ENCODE peak calls at places on chromosomes 7 and 10, in five cellular contexts. B, Y, F, J and D are unnamed samples. For H3K9me3, the result is how much of the 10 kb centered on the place peaks cover.

GRCh38 chr7:37690206-37690605 is 6.6 kb downstream of the GPR141 start:
- DNase-seq in B (no peak), Y (no peak), F (no peak), J (no peak), D (no peak)

GRCh38 chr10:131723601-131724530 is 176.9 kb upstream of the PPP2R2D start:
- DNase-seq in B (no peak), Y (no peak), F (no peak), J (no peak), D (no peak)

GRCh38 chr10:19498348-19499290 is 317.6 kb upstream of the PLXDC2 start:
- DNase-seq in B (no peak), Y (no peak), F (no peak), J (no peak), D (no peak)

GRCh38 chr7:82172896-82173295 is 270.7 kb downstream of the CACNA2D1 start:
- DNase-seq in B (no peak), Y (no peak), F (no peak), J (no peak), D (no peak)

GRCh38 chr10:90181251-90181691 is 479.9 kb downstream of the KIF20B start:
- DNase-seq in B (no peak), Y (no peak), F (no peak), J (no peak), D (no peak)

GRCh38 chr7:20085086-20085485 is 132.1 kb downstream of the MACC1 start:
- DNase-seq in B (no peak), Y (no peak), F (no peak), J (no peak), D (no peak)

GRCh38 chr7:83173664-83174063 is 11.0 kb upstream of the PCLO start:
- DNase-seq in B (no peak), Y (no peak), F (no peak), J (no peak), D (no peak)

GRCh38 chr7:6376820-6377219 is 70.9 kb downstream of the DAGLB start:
- DNase-seq in B (no peak), Y (peak), F (no peak), J (no peak), D (no peak)

GRCh38 chr10:37474645-37475044 is 349.2 kb downstream of the ANKRD30A start:
- DNase-seq in B (no peak), Y (no peak), F (no peak), J (no peak), D (no peak)
- H3K9me3 ChIP-seq in B (under half), Y (under half), F (under half), J (under half), D (under half)

GRCh38 chr10:22534849-22535604 is 179.4 kb downstream of the PIP4K2A start:
- DNase-seq in B (no peak), Y (peak), F (no peak), J (no peak), D (no peak)
- TF ChIP-seq ATF3 in B (no peak), Y (no peak), F (no peak), J (no peak), D (no peak)

DNA sequence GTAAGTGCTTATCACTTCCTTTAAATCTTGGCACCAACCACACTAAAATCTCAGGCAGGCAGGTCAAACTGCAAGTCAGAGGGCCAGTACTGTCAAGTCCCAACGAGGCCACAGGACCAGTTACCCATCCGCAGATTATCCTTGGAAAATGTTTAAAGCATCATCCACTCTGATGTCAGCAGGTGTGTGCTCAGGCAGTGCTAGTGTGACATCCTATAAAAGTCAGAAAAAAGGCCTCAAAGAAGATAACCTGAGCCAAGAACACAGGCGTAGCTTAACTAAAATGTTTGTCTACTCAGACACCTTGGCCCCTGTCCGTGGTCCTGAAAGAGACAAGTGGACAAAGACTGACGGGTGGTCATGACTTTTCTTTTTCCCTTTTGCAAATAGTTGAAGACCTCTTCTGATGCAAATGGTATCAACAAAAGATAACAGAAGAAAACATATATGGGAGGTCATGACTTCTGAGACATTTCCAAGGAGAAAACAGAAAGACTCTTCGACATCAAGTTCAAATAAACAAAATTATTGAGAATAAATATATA is 309.3 kb downstream of the KCNMA1 start:
- DNase-seq in B (peak), Y (peak), F (no peak), J (no peak), D (no peak)
- TF ChIP-seq SP1 in B (no peak), Y (no peak), F (no peak), J (no peak), D (no peak)

DNA sequence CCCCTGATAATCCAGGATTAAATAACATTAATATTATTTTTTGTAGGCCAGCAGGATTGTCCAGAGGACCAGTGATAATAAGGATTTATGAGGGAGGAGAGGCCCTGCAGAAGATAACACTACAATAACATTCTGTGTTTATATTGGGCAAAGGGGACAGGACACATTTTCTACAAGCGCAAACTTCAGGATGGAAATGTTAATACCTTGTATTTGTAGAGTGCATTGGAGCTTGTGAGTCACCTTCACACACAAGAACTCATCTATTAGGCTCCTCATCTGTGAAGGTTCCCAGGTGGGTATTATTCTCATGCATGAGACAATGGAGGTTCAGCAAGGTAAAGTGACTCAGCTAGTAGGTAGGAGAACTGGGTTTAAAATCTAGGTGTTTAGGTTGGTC is 51.1 kb downstream of the BAMBI start:
- DNase-seq in B (no peak), Y (peak), F (no peak), J (no peak), D (no peak)
- H3K9me3 ChIP-seq in B (under half), Y (under half), F (under half), J (under half), D (under half)

GRCh38 chr7:28263622-28264266 is 83.1 kb upstream of the JAZF1 start:
- DNase-seq in B (no peak), Y (peak), F (no peak), J (no peak), D (no peak)

GRCh38 chr7:28260969-28261368 is 80.4 kb upstream of the JAZF1 start:
- DNase-seq in B (no peak), Y (no peak), F (no peak), J (no peak), D (no peak)

DNA sequence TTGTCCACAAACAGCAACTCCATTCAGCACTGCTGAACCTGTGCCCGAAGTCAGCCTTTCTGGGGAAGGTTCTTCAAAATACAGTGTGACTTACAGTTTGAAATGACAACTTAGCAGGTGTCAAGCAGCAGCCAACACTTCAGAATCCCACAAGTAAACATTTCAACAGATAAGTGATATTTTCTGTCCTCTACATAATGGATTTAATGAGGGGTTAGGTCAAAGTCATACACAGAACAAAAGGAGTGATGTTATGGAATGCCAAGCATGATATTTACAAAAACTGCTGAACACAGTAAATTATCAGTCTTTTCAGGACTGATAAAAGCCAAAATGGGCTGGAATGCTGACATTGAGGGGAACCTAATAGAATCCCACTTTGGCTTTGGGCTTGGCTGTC is 77.6 kb upstream of the JAZF1 start:
- DNase-seq in B (no peak), Y (no peak), F (no peak), J (no peak), D (no peak)
- TF ChIP-seq ATF3 in B (no peak), Y (no peak), F (no peak), J (no peak), D (no peak)

GRCh38 chr7:7662527-7662926 is 22.0 kb downstream of the UMAD1 start:
- DNase-seq in B (no peak), Y (no peak), F (no peak), J (no peak), D (no peak)
- TF ChIP-seq SP1 in B (no peak), Y (no peak), F (no peak), J (no peak), D (no peak)

GRCh38 chr7:158372400-158373302 is 215.0 kb downstream of the PTPRN2 start:
- DNase-seq in B (no peak), Y (no peak), F (no peak), J (no peak), D (no peak)
- H3K9me3 ChIP-seq in B (under half), Y (under half), F (under half), J (under half), D (under half)

GRCh38 chr10:11451640-11452260 is 159.7 kb downstream of the USP6NL start:
- DNase-seq in B (no peak), Y (no peak), F (no peak), J (no peak), D (no peak)

GRCh38 chr10:11457336-11457735 is 154.1 kb downstream of the USP6NL start:
- DNase-seq in B (no peak), Y (no peak), F (no peak), J (no peak), D (no peak)

GRCh38 chr10:11450427-11450826 is 161.0 kb downstream of the USP6NL start:
- DNase-seq in B (peak), Y (no peak), F (no peak), J (no peak), D (no peak)

GRCh38 chr10:11454160-11454559 is 157.3 kb downstream of the USP6NL start:
- DNase-seq in B (no peak), Y (no peak), F (no peak), J (no peak), D (no peak)

DNA sequence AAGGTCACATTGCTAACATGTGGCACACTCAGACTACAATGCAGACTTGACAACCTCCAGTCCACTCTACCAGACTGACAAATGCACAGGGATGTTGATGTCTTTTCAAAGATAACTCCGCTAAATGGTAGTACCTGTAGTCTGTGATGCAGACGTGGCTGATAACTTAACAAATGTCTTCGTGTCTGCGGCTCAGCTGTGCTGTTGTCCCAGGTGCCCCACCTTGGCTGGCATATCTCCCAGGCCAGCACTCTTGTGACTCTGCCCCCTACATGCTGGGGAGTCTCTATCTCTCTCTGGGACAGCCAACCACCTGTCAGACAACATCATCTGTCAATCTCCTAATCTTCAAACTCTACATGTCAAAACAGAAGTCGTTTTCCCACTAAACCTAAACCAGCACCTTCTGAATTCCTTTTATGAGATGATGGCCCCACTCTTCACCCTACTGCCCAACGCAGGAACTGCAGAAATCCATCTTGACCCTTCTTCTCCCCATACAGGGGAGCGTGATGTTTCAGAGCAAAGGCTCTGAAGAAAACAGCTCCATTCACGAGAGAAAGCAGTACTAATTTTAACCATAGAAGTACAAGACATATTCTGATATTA is 156.4 kb downstream of the USP6NL start:
- DNase-seq in B (no peak), Y (no peak), F (no peak), J (no peak), D (no peak)
- TF ChIP-seq ATF3 in B (no peak), Y (no peak), F (no peak), J (no peak), D (no peak)

GRCh38 chr7:72064916-72065315 is 347.2 kb downstream of the CALN1 start:
- DNase-seq in B (no peak), Y (no peak), F (no peak), J (no peak), D (no peak)

GRCh38 chr7:72072901-72073300 is 339.2 kb downstream of the CALN1 start:
- DNase-seq in B (no peak), Y (no peak), F (no peak), J (no peak), D (no peak)

GRCh38 chr7:72063325-72063724 is 348.8 kb downstream of the CALN1 start:
- DNase-seq in B (no peak), Y (no peak), F (no peak), J (no peak), D (no peak)

DNA sequence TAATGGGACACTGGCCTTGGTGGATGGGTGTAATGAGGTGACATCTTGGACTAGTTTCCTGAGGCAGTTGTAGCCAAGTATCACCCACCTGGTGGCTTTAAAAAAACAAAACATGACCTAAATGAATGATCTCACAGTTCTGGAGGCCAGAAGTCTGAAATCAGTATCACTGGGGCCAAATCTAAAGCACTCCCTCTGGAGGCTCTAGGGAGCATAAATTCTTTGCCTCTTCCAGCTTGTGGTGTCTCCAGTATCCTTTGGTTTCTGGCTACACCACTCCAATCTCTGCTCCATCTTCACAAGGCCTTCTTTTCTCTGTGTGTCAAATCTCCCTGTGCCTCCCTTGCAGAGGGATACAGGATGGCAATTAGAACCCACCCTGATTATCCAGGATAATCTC is 342.9 kb downstream of the CALN1 start:
- DNase-seq in B (no peak), Y (no peak), F (no peak), J (no peak), D (no peak)
- TF ChIP-seq SP1 in B (no peak), Y (no peak), F (no peak), J (no peak), D (no peak)